ENCODE peak calls at places on chromosomes 16 and 17, in ten cellular contexts. U, Y, M, L, K, F, P, Q, T and W are unnamed samples.

GRCh38 chr17:17391575-17392370 is 85.0 kb upstream of the MED9 start:
- DNase-seq in U (no peak), Y (no peak), M (peak; percentile 22), L (peak; percentile 20), K (peak; percentile 41), F (no peak), P (no peak), Q (no peak), T (no peak), W (peak; percentile 8)

GRCh38 chr17:74742153-74742515 is 5.1 kb downstream of the RAB37 start:
- DNase-seq in U (no peak), Y (no peak), M (no peak), L (no peak), K (no peak), F (no peak), P (no peak), Q (no peak), T (no peak), W (no peak)

GRCh38 chr17:74245145-74245817 is 28.8 kb upstream of the DNAI2 start:
- DNase-seq in U (no peak), Y (no peak), M (peak; percentile 84), L (no peak), K (no peak), F (no peak), P (no peak), Q (no peak), T (no peak), W (no peak)

GRCh38 chr17:22569459-22570143 is 877.3 kb downstream of the KCNJ18 start:
- DNase-seq in U (no peak), Y (no peak), M (no peak), L (no peak), K (no peak), F (no peak), P (no peak), Q (no peak), T (no peak), W (no peak)

GRCh38 chr16:375927-376816 is 5.6 kb downstream of the PGAP6 start:
- DNase-seq in U (no peak), Y (no peak), M (no peak), L (no peak), K (no peak), F (no peak), P (no peak), Q (no peak), T (no peak), W (no peak)

GRCh38 chr16:78761427-78761826 is 662.0 kb downstream of the WWOX start:
- DNase-seq in U (no peak), Y (no peak), M (no peak), L (no peak), K (no peak), F (no peak), P (no peak), Q (no peak), T (no peak), W (no peak)

GRCh38 chr16:29007865-29008593 is 23.2 kb downstream of the LAT start:
- DNase-seq in U (no peak), Y (no peak), M (no peak), L (peak; percentile 68), K (no peak), F (peak; percentile 29), P (no peak), Q (peak; percentile 61), T (no peak), W (peak; percentile 46)

GRCh38 chr17:8375738-8376259 is 705 bp downstream of the KRABD2 start:
- DNase-seq in U (no peak), Y (no peak), M (peak; percentile 60), L (peak; percentile 23), K (peak; percentile 41), F (peak; percentile 44), P (no peak), Q (no peak), T (no peak), W (peak; percentile 36)

GRCh38 chr17:64984181-64984580 is 64.9 kb upstream of the LRRC37A3 start:
- DNase-seq in U (no peak), Y (no peak), M (no peak), L (no peak), K (no peak), F (no peak), P (no peak), Q (no peak), T (no peak), W (no peak)

GRCh38 chr17:3968017-3968416 is 3.8 kb upstream of the ATP2A3 start:
- DNase-seq in U (no peak), Y (no peak), M (no peak), L (no peak), K (no peak), F (no peak), P (no peak), Q (no peak), T (no peak), W (no peak)

GRCh38 chr16:21283521-21284289 is 5.6 kb upstream of the CRYM start:
- DNase-seq in U (peak; percentile 75), Y (no peak), M (peak; percentile 89), L (peak; percentile 43), K (peak; percentile 50), F (peak; percentile 8), P (peak; percentile 76), Q (peak; percentile 34), T (no peak), W (peak; percentile 40)

GRCh38 chr17:76793775-76794174 is 55.9 kb downstream of the MFSD11 start:
- DNase-seq in U (no peak), Y (no peak), M (peak; percentile 67), L (peak; percentile 29), K (no peak), F (peak; percentile 30), P (no peak), Q (peak; percentile 23), T (no peak), W (peak; percentile 39)

GRCh38 chr16:20202747-20203146 is 124.6 kb downstream of the GP2 start:
- DNase-seq in U (no peak), Y (no peak), M (no peak), L (no peak), K (no peak), F (no peak), P (no peak), Q (no peak), T (no peak), W (no peak)

GRCh38 chr16:21708533-21709115 is 44.9 kb downstream of the OTOA start:
- DNase-seq in U (peak; percentile 77), Y (peak; percentile 79), M (peak; percentile 91), L (peak; percentile 60), K (peak; percentile 96), F (peak; percentile 65), P (peak; percentile 67), Q (peak; percentile 69), T (peak; percentile 21), W (peak; percentile 79)

GRCh38 chr16:49799172-49799571 is 56.7 kb downstream of the ZNF423 start:
- DNase-seq in U (no peak), Y (no peak), M (peak; percentile 71), L (no peak), K (no peak), F (no peak), P (no peak), Q (no peak), T (no peak), W (no peak)

GRCh38 chr16:85614338-85615013 is 1.4 kb downstream of the GSE1 start:
- DNase-seq in U (no peak), Y (peak; percentile 24), M (no peak), L (no peak), K (no peak), F (no peak), P (no peak), Q (no peak), T (no peak), W (peak; percentile 27)
- H3K4me3 ChIP-seq in U (peak overlapping the region; percentile 71), Y (no peak overlapping the region), M (peak overlapping the region; percentile 84), L (no peak overlapping the region), K (peak overlapping the region; percentile 44), F (peak overlapping the region; percentile 84), P (peak overlapping the region; percentile 73), Q (no peak overlapping the region), T (peak overlapping the region; percentile 87), W (peak overlapping the region; percentile 72)

GRCh38 chr16:2195316-2196161 is 866 bp downstream of the CASKIN1 start:
- DNase-seq in U (no peak), Y (no peak), M (peak; percentile 59), L (no peak), K (no peak), F (no peak), P (no peak), Q (no peak), T (no peak), W (no peak)

GRCh38 chr16:2196162-2196980 is at the start of gene CASKIN1:
- DNase-seq in U (no peak), Y (no peak), M (peak; percentile 69), L (no peak), K (no peak), F (no peak), P (no peak), Q (no peak), T (no peak), W (no peak)

GRCh38 chr16:2198283-2198682 is 1.9 kb upstream of the CASKIN1 start:
- DNase-seq in U (no peak), Y (no peak), M (no peak), L (no peak), K (no peak), F (no peak), P (no peak), Q (no peak), T (no peak), W (no peak)

GRCh38 chr16:2197765-2198164 is 1.4 kb upstream of the CASKIN1 start:
- DNase-seq in U (no peak), Y (no peak), M (no peak), L (no peak), K (no peak), F (no peak), P (no peak), Q (no peak), T (no peak), W (no peak)

GRCh38 chr16:2196981-2197511 is 641 bp upstream of the CASKIN1 start:
- DNase-seq in U (no peak), Y (no peak), M (no peak), L (no peak), K (no peak), F (no peak), P (no peak), Q (no peak), T (no peak), W (no peak)
- H3K4me3 ChIP-seq in U (peak overlapping the region; percentile 12), Y (no peak overlapping the region), M (peak overlapping the region; percentile 53), L (no peak overlapping the region), K (no peak overlapping the region), F (no peak overlapping the region), P (no peak overlapping the region), Q (no peak overlapping the region), T (peak overlapping the region; percentile 46), W (no peak overlapping the region)

DNA sequence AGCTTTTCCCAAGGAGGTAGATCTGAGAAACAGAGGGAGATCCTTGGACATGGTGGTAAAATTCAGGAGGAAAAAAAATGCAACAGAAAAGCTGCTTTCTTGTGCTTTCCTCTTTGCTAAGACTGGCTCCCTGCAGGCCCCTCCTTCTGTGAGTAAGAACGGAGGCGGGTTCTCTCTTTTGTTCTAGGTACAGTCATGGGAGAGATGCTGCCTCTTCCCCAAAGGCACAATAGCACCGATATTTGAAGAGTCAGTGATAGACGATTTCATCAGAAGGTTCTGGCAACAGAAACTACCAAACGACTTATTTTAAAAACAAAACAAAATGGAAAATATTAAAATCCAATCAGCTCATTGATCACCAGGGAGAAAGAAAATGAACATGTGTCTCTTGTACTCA is 32.6 kb upstream of the KIFC3 start:
- DNase-seq in U (no peak), Y (no peak), M (peak; percentile 58), L (peak; percentile 84), K (no peak), F (peak; percentile 92), P (no peak), Q (peak; percentile 52), T (no peak), W (peak; percentile 95)
- H3K4me3 ChIP-seq in U (no peak overlapping the region), Y (no peak overlapping the region), M (no peak overlapping the region), L (peak overlapping the region; percentile 44), K (no peak overlapping the region), F (no peak overlapping the region), P (no peak overlapping the region), Q (no peak overlapping the region), T (no peak overlapping the region), W (no peak overlapping the region)

GRCh38 chr17:7178973-7179316 is 225 bp downstream of the ASGR1 start:
- DNase-seq in U (peak; percentile 53), Y (no peak), M (no peak), L (no peak), K (no peak), F (no peak), P (no peak), Q (no peak), T (no peak), W (no peak)
- H3K4me3 ChIP-seq in U (no peak overlapping the region), Y (no peak overlapping the region), M (no peak overlapping the region), L (no peak overlapping the region), K (no peak overlapping the region), F (no peak overlapping the region), P (no peak overlapping the region), Q (no peak overlapping the region), T (no peak overlapping the region), W (no peak overlapping the region)